ENCODE peak calls at places on chromosome 14, in seven cellular contexts. R is cardiac fibroblast, O is fibroblast of pulmonary artery, I is NB4, Y is breast epithelium, A is AG04450, N is mucosa of descending colon. G is an unnamed sample.
A peak's percentile ranks its signal among the peaks of the same experiment; 100 is the strongest.

GRCh38 chr14:100915582-100915981 is 12.1 kb upstream of the RTL1 start:
- DNase-seq in A (no peak), O (no peak), N (no peak), I (no peak), Y (no peak), R (no peak), G (no peak)

GRCh38 chr14:41960316-41960715 is 353.6 kb downstream of the LRFN5 start:
- DNase-seq in I (no peak), A (no peak), O (peak; percentile 79), R (peak; percentile 12), Y (no peak), N (no peak), G (peak; percentile 30)

GRCh38 chr14:27392153-27392552 is 794.3 kb upstream of the NOVA1 start:
- DNase-seq in R (peak; percentile 60), O (peak; percentile 49), A (no peak), N (no peak), Y (no peak), I (no peak), G (no peak)

GRCh38 chr14:95070748-95071435 is 86.4 kb downstream of the DICER1 start:
- DNase-seq in O (no peak), Y (no peak), I (no peak), A (no peak), R (no peak), N (no peak), G (no peak)

GRCh38 chr14:98223106-98223505 is 1048.9 kb downstream of the BCL11B start:
- DNase-seq in Y (no peak), O (no peak), N (no peak), R (no peak), A (no peak), I (no peak), G (no peak)

GRCh38 chr14:57388072-57388471 is 2.3 kb upstream of the NAA30 start:
- DNase-seq in A (no peak), Y (no peak), N (no peak), R (peak; percentile 29), O (no peak), I (peak; percentile 63), G (no peak)

GRCh38 chr14:78851189-78851588 is 681.0 kb downstream of the NRXN3 start:
- DNase-seq in R (no peak), I (no peak), A (no peak), O (no peak), N (no peak), Y (no peak), G (no peak)

GRCh38 chr14:32070282-32070681 is 6.8 kb upstream of the ARHGAP5 start:
- DNase-seq in R (no peak), A (no peak), N (no peak), O (no peak), I (no peak), Y (no peak), G (no peak)

GRCh38 chr14:36817071-36817930 is 155.6 kb downstream of the PAX9 start:
- DNase-seq in R (no peak), Y (no peak), O (no peak), I (no peak), N (no peak), A (no peak), G (no peak)

GRCh38 chr14:65949711-65950516 is 536.3 kb upstream of the CCDC196 start:
- DNase-seq in O (peak; percentile 36), N (no peak), I (no peak), A (no peak), Y (peak; percentile 69), R (peak; percentile 41), G (peak; percentile 47)

GRCh38 chr14:58298880-58299664 is 717 bp downstream of the ARID4A start:
- DNase-seq in R (no peak), O (no peak), Y (no peak), I (peak; percentile 78), A (no peak), N (peak; percentile 64), G (no peak)

GRCh38 chr14:104894331-104895206 is 29.5 kb downstream of the CEP170B start:
- DNase-seq in A (no peak), R (no peak), O (no peak), I (no peak), Y (no peak), N (peak; percentile 20), G (no peak)

DNA sequence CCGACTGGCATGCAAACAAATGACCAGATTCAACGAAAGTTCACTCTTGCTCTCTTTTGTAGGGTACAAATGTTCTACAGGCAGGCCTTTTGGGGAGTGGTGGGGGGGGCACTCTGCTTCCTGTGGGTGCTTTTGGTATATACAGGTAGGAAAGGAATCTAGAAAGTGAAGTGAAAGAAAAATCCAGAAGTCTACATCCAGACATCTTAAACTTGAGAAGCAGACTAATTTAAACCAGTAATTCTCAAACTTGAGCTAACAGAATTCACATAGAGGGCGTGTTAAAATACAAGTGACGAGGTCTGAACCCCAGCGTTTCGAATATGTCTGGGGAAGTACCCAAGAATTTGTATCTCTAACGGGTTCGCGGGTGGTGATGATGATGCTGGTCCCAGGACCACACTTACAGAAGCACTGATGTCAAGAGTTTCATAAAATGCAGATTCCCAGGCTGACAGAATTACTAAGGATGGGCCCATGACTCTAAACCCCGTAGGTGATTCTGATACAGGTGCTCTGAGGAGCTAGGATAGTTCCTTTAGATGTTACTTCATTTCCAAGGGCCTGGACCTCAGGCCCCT is 480 bp upstream of the GPR135 start:
- DNase-seq in R (no peak), N (no peak), A (no peak), Y (no peak), O (no peak), I (no peak), G (no peak)
- H3K4me3 ChIP-seq in R (peak overlapping the region; percentile 28), N (no peak overlapping the region), A (peak overlapping the region; percentile 61), Y (peak overlapping the region; percentile 67), O (peak overlapping the region; percentile 56), I (no peak overlapping the region), G (peak overlapping the region; percentile 66)

GRCh38 chr14:49853572-49854375 is 1.2 kb upstream of the NEMF start:
- DNase-seq in I (peak; percentile 82), A (peak; percentile 48), R (peak; percentile 91), N (peak; percentile 86), O (peak; percentile 89), Y (peak; percentile 54), G (peak; percentile 93)

GRCh38 chr14:49857427-49858003 is 4.9 kb upstream of the NEMF start:
- DNase-seq in N (no peak), O (no peak), R (no peak), A (no peak), I (no peak), Y (no peak), G (no peak)

GRCh38 chr14:49852351-49853157 is at the start of gene NEMF:
- DNase-seq in R (peak; percentile 94), N (peak; percentile 92), A (peak; percentile 69), Y (peak; percentile 86), I (peak; percentile 94), O (peak; percentile 91), G (peak; percentile 91)

GRCh38 chr14:49849213-49849847 is 3.3 kb downstream of the NEMF start:
- DNase-seq in N (no peak), R (no peak), O (no peak), I (no peak), Y (no peak), A (no peak), G (no peak)

DNA sequence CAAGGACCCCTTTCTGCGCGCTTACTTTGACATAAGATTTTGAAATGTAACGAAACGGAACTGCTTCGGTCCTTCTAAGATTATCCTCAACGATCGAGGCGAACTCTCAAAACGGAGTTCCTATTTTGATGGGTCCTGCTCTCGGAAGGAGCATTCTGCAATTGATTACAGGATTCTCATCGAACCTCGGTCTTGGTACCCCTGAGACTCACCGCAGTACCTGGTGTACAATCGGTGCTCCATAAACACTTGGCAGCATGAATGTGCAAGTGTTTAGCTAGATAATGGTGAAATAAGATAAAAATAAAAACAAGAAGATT is 530 bp upstream of the NEMF start:
- DNase-seq in A (no peak), I (no peak), N (no peak), O (no peak), R (no peak), Y (no peak), G (no peak)
- TF ChIP-seq CTCF in A (no peak), I (no peak), N (no peak), O (no peak), R (no peak), Y (no peak), G (no peak)

DNA sequence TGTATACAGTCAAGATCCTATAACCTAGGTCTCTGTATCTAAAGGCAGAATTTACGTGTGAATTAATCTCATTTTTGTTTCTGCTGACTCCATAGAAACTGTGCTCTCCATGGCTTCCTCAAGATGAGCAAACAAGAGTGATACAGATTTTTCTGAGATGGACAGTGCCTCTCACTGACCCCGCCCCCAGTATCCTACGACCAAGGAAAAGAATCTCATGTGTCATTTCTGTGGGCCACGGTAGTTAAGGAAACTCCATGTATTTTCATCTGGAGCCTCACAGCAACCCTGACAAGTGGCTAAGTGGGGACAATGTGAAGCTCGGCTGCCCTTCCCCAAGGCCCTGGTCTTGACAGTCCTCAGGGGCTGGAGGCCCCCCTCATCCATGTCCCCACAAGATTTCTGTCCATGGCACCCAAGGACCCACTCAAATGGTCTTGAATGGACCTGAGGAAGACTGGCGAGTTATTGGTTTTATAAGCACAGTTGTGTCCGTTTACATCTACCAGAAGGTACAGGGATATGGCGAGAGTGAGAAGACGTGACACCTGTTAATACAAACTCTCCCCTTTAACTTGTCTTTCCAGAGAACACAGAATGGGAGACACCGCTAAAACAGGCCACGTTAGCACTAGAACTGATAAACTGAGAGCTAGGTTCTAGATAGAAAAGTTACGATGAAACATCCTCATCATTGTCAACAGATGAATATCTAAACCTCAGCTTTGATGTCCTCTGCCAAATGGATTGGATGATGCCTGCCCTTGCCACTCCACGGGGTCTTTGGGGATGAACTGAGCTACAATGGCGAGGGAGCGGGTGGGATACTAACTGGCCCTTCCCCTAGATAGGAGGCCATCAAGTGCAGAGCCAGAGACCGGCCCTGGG is 108.4 kb upstream of the EGLN3 start:
- DNase-seq in R (no peak), I (no peak), Y (no peak), N (no peak), O (no peak), A (no peak), G (no peak)
- H3K4me3 ChIP-seq in R (peak overlapping the region; percentile 50), I (no peak overlapping the region), Y (peak overlapping the region; percentile 55), N (no peak overlapping the region), O (peak overlapping the region; percentile 60), A (peak overlapping the region; percentile 66), G (peak overlapping the region; percentile 69)

GRCh38 chr14:103418508-103418818 is 33.2 kb downstream of the MARK3 start:
- DNase-seq in Y (no peak), A (no peak), O (peak; percentile 85), R (peak; percentile 79), I (peak; percentile 94), N (no peak), G (peak; percentile 93)

GRCh38 chr14:103427485-103428443 is 42.5 kb downstream of the MARK3 start:
- DNase-seq in Y (no peak), N (no peak), A (no peak), I (peak; percentile 72), R (peak; percentile 79), O (peak; percentile 82), G (peak; percentile 95)

GRCh38 chr14:103428732-103429556 is 43.7 kb downstream of the MARK3 start:
- DNase-seq in R (no peak), A (no peak), Y (no peak), I (no peak), O (no peak), N (no peak), G (no peak)

DNA sequence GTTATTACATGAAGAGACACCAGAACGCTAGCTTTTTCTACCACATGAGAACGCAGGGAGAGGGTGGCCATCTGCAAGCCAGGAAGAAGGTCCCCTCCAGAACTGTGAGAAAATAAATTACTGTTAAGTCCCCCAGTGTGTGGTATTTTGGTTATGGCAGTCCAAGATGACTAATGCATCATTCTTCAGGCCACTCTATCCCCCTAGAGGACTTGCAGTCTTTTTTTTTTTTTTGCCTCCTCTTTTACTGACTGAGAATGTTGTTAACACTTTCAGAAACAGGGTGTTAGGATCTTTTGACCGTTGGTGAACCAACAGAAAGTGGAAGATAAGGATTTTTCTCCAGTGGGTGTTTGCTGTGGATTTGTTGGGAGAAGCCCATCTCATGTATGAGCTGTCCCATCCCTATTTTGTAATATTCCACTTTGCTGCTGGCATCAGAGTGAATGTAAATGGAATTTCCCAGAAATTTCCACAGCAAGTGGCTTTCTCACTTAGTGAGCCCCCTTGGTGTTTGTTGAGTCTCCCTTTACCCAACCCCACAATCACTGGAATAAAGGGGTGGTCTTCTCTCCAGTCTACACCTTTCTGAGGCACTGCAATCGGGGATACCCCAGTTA is 37.9 kb downstream of the MARK3 start:
- DNase-seq in O (peak; percentile 68), Y (no peak), A (no peak), I (peak; percentile 73), R (peak; percentile 77), N (no peak), G (peak; percentile 92)
- TF ChIP-seq CTCF in O (no peak), Y (no peak), A (no peak), I (no peak), R (peak; percentile 10), N (no peak), G (peak; percentile 18)